ENCODE peak calls at places on chromosomes 12 and 14, in eight cellular contexts. One of them, this sample, is unnamed.

GRCh38 chr14:104086210-104086660 is 735 bp downstream of the ASPG start:
- DNase-seq in cardiac muscle cell: no peak
- DNase-seq in colonic mucosa: peak
- DNase-seq in astrocyte of the spinal cord: no peak
- DNase-seq in keratinocyte: no peak
- DNase-seq in tibial artery: no peak
- DNase-seq in PC-3: no peak
- DNase-seq in GM13977: no peak
- DNase-seq in this sample: peak

GRCh38 chr12:98532687-98533304 is 17.4 kb downstream of the TMPO start:
- DNase-seq in cardiac muscle cell: peak
- DNase-seq in colonic mucosa: no peak
- DNase-seq in astrocyte of the spinal cord: peak
- DNase-seq in keratinocyte: peak
- DNase-seq in tibial artery: no peak
- DNase-seq in PC-3: peak
- DNase-seq in GM13977: no peak
- DNase-seq in this sample: no peak

GRCh38 chr14:60893916-60894315 is 87.0 kb downstream of the TRMT5 start:
- DNase-seq in cardiac muscle cell: no peak
- DNase-seq in colonic mucosa: no peak
- DNase-seq in astrocyte of the spinal cord: no peak
- DNase-seq in keratinocyte: no peak
- DNase-seq in tibial artery: no peak
- DNase-seq in PC-3: no peak
- DNase-seq in GM13977: no peak
- DNase-seq in this sample: no peak

GRCh38 chr12:93591137-93591868 is 18.8 kb downstream of the SOCS2 start:
- DNase-seq in cardiac muscle cell: peak
- DNase-seq in colonic mucosa: peak
- DNase-seq in astrocyte of the spinal cord: peak
- DNase-seq in keratinocyte: no peak
- DNase-seq in tibial artery: peak
- DNase-seq in PC-3: peak
- DNase-seq in GM13977: peak
- DNase-seq in this sample: peak

GRCh38 chr14:89915114-89915878 is 39.2 kb downstream of the EFCAB11 start:
- DNase-seq in cardiac muscle cell: peak
- DNase-seq in colonic mucosa: peak
- DNase-seq in astrocyte of the spinal cord: peak
- DNase-seq in keratinocyte: peak
- DNase-seq in tibial artery: peak
- DNase-seq in PC-3: peak
- DNase-seq in GM13977: peak
- DNase-seq in this sample: no peak

GRCh38 chr12:131085125-131085815 is 131.6 kb downstream of the ADGRD1 start:
- DNase-seq in cardiac muscle cell: no peak
- DNase-seq in colonic mucosa: no peak
- DNase-seq in astrocyte of the spinal cord: no peak
- DNase-seq in keratinocyte: no peak
- DNase-seq in tibial artery: peak
- DNase-seq in PC-3: no peak
- DNase-seq in GM13977: no peak
- DNase-seq in this sample: no peak

GRCh38 chr12:65526311-65526710 is 247.8 kb downstream of the MSRB3 start:
- DNase-seq in cardiac muscle cell: no peak
- DNase-seq in colonic mucosa: no peak
- DNase-seq in astrocyte of the spinal cord: no peak
- DNase-seq in keratinocyte: peak
- DNase-seq in tibial artery: no peak
- DNase-seq in PC-3: peak
- DNase-seq in GM13977: no peak
- DNase-seq in this sample: no peak

GRCh38 chr14:69138189-69138535 is 14.8 kb downstream of the DCAF5 start:
- DNase-seq in cardiac muscle cell: peak
- DNase-seq in colonic mucosa: no peak
- DNase-seq in astrocyte of the spinal cord: peak
- DNase-seq in keratinocyte: no peak
- DNase-seq in tibial artery: no peak
- DNase-seq in PC-3: no peak
- DNase-seq in GM13977: no peak
- DNase-seq in this sample: no peak

GRCh38 chr14:74942164-74942563 is 13.2 kb downstream of the PGF start:
- DNase-seq in cardiac muscle cell: no peak
- DNase-seq in colonic mucosa: no peak
- DNase-seq in astrocyte of the spinal cord: no peak
- DNase-seq in keratinocyte: no peak
- DNase-seq in tibial artery: no peak
- DNase-seq in PC-3: no peak
- DNase-seq in GM13977: no peak
- DNase-seq in this sample: no peak

GRCh38 chr14:103141117-103141796 is 18.0 kb downstream of the TNFAIP2 start:
- DNase-seq in cardiac muscle cell: peak
- DNase-seq in colonic mucosa: peak
- DNase-seq in astrocyte of the spinal cord: no peak
- DNase-seq in keratinocyte: no peak
- DNase-seq in tibial artery: no peak
- DNase-seq in PC-3: peak
- DNase-seq in GM13977: peak
- DNase-seq in this sample: no peak

GRCh38 chr14:49918709-49919108 is 25.8 kb downstream of the ARF6 start:
- DNase-seq in cardiac muscle cell: no peak
- DNase-seq in colonic mucosa: no peak
- DNase-seq in astrocyte of the spinal cord: no peak
- DNase-seq in keratinocyte: no peak
- DNase-seq in tibial artery: no peak
- DNase-seq in PC-3: no peak
- DNase-seq in GM13977: no peak
- DNase-seq in this sample: no peak

GRCh38 chr12:91400249-91400648 is 217.6 kb upstream of the DCN start:
- DNase-seq in cardiac muscle cell: peak
- DNase-seq in colonic mucosa: no peak
- DNase-seq in astrocyte of the spinal cord: no peak
- DNase-seq in keratinocyte: no peak
- DNase-seq in tibial artery: no peak
- DNase-seq in PC-3: no peak
- DNase-seq in GM13977: no peak
- DNase-seq in this sample: no peak

GRCh38 chr12:110600254-110600653 is 13.7 kb upstream of the TCTN1 start:
- DNase-seq in cardiac muscle cell: peak
- DNase-seq in colonic mucosa: no peak
- DNase-seq in astrocyte of the spinal cord: peak
- DNase-seq in keratinocyte: no peak
- DNase-seq in tibial artery: no peak
- DNase-seq in PC-3: peak
- DNase-seq in GM13977: peak
- DNase-seq in this sample: no peak

GRCh38 chr14:82811246-82811645 is 1277.6 kb upstream of the SEL1L start:
- DNase-seq in cardiac muscle cell: no peak
- DNase-seq in colonic mucosa: no peak
- DNase-seq in astrocyte of the spinal cord: no peak
- DNase-seq in keratinocyte: no peak
- DNase-seq in tibial artery: no peak
- DNase-seq in PC-3: no peak
- DNase-seq in GM13977: no peak
- DNase-seq in this sample: no peak

GRCh38 chr14:91926131-91926890 is 21.2 kb downstream of the FBLN5 start:
- DNase-seq in cardiac muscle cell: no peak
- DNase-seq in colonic mucosa: no peak
- DNase-seq in astrocyte of the spinal cord: no peak
- DNase-seq in keratinocyte: no peak
- DNase-seq in tibial artery: no peak
- DNase-seq in PC-3: no peak
- DNase-seq in GM13977: no peak
- DNase-seq in this sample: no peak

GRCh38 chr12:132795847-132796246 is 32.8 kb downstream of the GOLGA3 start:
- DNase-seq in cardiac muscle cell: no peak
- DNase-seq in colonic mucosa: no peak
- DNase-seq in astrocyte of the spinal cord: no peak
- DNase-seq in keratinocyte: no peak
- DNase-seq in tibial artery: no peak
- DNase-seq in PC-3: no peak
- DNase-seq in GM13977: no peak
- DNase-seq in this sample: no peak

DNA sequence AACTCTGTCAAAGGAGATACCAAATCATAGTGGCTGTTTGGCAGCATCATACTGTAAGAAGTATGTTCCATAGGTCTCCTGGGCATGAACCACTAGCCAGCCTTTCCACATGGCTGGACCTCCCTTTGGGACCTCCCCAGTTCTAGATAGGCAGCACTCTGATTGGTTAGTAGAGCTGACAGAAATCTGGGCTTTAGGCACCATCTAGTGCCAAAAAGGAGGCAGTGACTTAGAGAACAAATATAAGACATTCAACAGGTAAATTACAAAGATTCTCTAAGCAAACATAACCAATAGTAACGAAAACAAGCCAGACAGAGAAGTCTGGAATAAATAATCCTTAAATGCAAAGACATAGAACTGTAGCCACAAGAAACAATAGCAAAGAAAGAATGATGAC is 148.0 kb upstream of the PDE3A start:
- DNase-seq in cardiac muscle cell: peak
- DNase-seq in colonic mucosa: no peak
- DNase-seq in astrocyte of the spinal cord: peak
- DNase-seq in keratinocyte: no peak
- DNase-seq in tibial artery: no peak
- DNase-seq in PC-3: peak
- DNase-seq in GM13977: peak
- DNase-seq in this sample: no peak
- TF ChIP-seq CTCF in cardiac muscle cell: peak
- TF ChIP-seq CTCF in colonic mucosa: peak
- TF ChIP-seq CTCF in astrocyte of the spinal cord: peak
- TF ChIP-seq CTCF in keratinocyte: peak
- TF ChIP-seq CTCF in tibial artery: no peak
- TF ChIP-seq CTCF in PC-3: peak
- TF ChIP-seq CTCF in GM13977: peak
- TF ChIP-seq CTCF in this sample: no peak

GRCh38 chr12:49043856-49044258 is 16.7 kb downstream of the KMT2D start:
- DNase-seq in cardiac muscle cell: peak
- DNase-seq in colonic mucosa: peak
- DNase-seq in astrocyte of the spinal cord: peak
- DNase-seq in keratinocyte: no peak
- DNase-seq in tibial artery: no peak
- DNase-seq in PC-3: peak
- DNase-seq in GM13977: peak
- DNase-seq in this sample: peak
- TF ChIP-seq CTCF in cardiac muscle cell: peak
- TF ChIP-seq CTCF in colonic mucosa: peak
- TF ChIP-seq CTCF in astrocyte of the spinal cord: peak
- TF ChIP-seq CTCF in keratinocyte: peak
- TF ChIP-seq CTCF in tibial artery: peak
- TF ChIP-seq CTCF in PC-3: peak
- TF ChIP-seq CTCF in GM13977: peak
- TF ChIP-seq CTCF in this sample: peak

GRCh38 chr14:29042546-29042945 is 276.0 kb downstream of the FOXG1 start:
- DNase-seq in cardiac muscle cell: no peak
- DNase-seq in colonic mucosa: no peak
- DNase-seq in astrocyte of the spinal cord: no peak
- DNase-seq in keratinocyte: no peak
- DNase-seq in tibial artery: no peak
- DNase-seq in PC-3: no peak
- DNase-seq in GM13977: no peak
- DNase-seq in this sample: no peak

GRCh38 chr14:29043751-29044150 is 277.2 kb downstream of the FOXG1 start:
- DNase-seq in cardiac muscle cell: no peak
- DNase-seq in colonic mucosa: no peak
- DNase-seq in astrocyte of the spinal cord: no peak
- DNase-seq in keratinocyte: no peak
- DNase-seq in tibial artery: no peak
- DNase-seq in PC-3: no peak
- DNase-seq in GM13977: no peak
- DNase-seq in this sample: no peak

DNA sequence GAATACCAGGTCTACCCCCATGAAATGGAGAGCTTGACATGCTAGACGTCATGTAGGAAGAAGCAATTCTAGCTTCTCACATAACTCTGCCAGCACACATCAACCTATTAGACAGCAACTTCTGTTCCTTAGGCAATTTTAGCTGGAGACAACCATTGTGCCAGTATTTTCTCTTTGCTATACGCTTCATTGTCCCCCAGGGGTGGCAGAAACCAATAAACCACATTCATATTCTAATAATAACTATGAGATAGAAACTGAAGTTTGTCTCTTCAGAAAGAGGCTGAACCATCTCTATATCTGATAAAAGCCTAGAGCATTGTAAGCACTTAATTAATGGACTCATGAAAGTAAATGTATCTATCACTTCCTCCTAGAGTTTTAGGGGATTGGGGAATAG is 278.6 kb downstream of the FOXG1 start:
- DNase-seq in cardiac muscle cell: no peak
- DNase-seq in colonic mucosa: no peak
- DNase-seq in astrocyte of the spinal cord: no peak
- DNase-seq in keratinocyte: no peak
- DNase-seq in tibial artery: no peak
- DNase-seq in PC-3: no peak
- DNase-seq in GM13977: no peak
- DNase-seq in this sample: no peak
- TF ChIP-seq CTCF in cardiac muscle cell: no peak
- TF ChIP-seq CTCF in colonic mucosa: no peak
- TF ChIP-seq CTCF in astrocyte of the spinal cord: no peak
- TF ChIP-seq CTCF in keratinocyte: no peak
- TF ChIP-seq CTCF in tibial artery: no peak
- TF ChIP-seq CTCF in PC-3: no peak
- TF ChIP-seq CTCF in GM13977: no peak
- TF ChIP-seq CTCF in this sample: no peak

GRCh38 chr12:12086331-12086730 is 15.6 kb downstream of the BCL2L14 start:
- DNase-seq in cardiac muscle cell: no peak
- DNase-seq in colonic mucosa: peak
- DNase-seq in astrocyte of the spinal cord: no peak
- DNase-seq in keratinocyte: no peak
- DNase-seq in tibial artery: no peak
- DNase-seq in PC-3: peak
- DNase-seq in GM13977: no peak
- DNase-seq in this sample: no peak

GRCh38 chr12:12088147-12088546 is 17.4 kb downstream of the BCL2L14 start:
- DNase-seq in cardiac muscle cell: no peak
- DNase-seq in colonic mucosa: no peak
- DNase-seq in astrocyte of the spinal cord: no peak
- DNase-seq in keratinocyte: no peak
- DNase-seq in tibial artery: no peak
- DNase-seq in PC-3: no peak
- DNase-seq in GM13977: no peak
- DNase-seq in this sample: no peak

GRCh38 chr12:12088761-12089160 is 18.0 kb downstream of the BCL2L14 start:
- DNase-seq in cardiac muscle cell: no peak
- DNase-seq in colonic mucosa: no peak
- DNase-seq in astrocyte of the spinal cord: no peak
- DNase-seq in keratinocyte: no peak
- DNase-seq in tibial artery: no peak
- DNase-seq in PC-3: no peak
- DNase-seq in GM13977: no peak
- DNase-seq in this sample: no peak

GRCh38 chr12:12087693-12088034 is 16.9 kb downstream of the BCL2L14 start:
- DNase-seq in cardiac muscle cell: no peak
- DNase-seq in colonic mucosa: no peak
- DNase-seq in astrocyte of the spinal cord: no peak
- DNase-seq in keratinocyte: no peak
- DNase-seq in tibial artery: no peak
- DNase-seq in PC-3: no peak
- DNase-seq in GM13977: no peak
- DNase-seq in this sample: no peak

GRCh38 chr12:12086975-12087692 is 16.4 kb downstream of the BCL2L14 start:
- DNase-seq in cardiac muscle cell: no peak
- DNase-seq in colonic mucosa: no peak
- DNase-seq in astrocyte of the spinal cord: no peak
- DNase-seq in keratinocyte: no peak
- DNase-seq in tibial artery: no peak
- DNase-seq in PC-3: no peak
- DNase-seq in GM13977: no peak
- DNase-seq in this sample: no peak
- TF ChIP-seq CTCF in cardiac muscle cell: no peak
- TF ChIP-seq CTCF in colonic mucosa: no peak
- TF ChIP-seq CTCF in astrocyte of the spinal cord: no peak
- TF ChIP-seq CTCF in keratinocyte: no peak
- TF ChIP-seq CTCF in tibial artery: no peak
- TF ChIP-seq CTCF in PC-3: no peak
- TF ChIP-seq CTCF in GM13977: no peak
- TF ChIP-seq CTCF in this sample: no peak